ENCODE peak calls at places on chromosome X, in nine cellular contexts. C is mesothelial cell of epicardium; W is NCI-H1417; N is mucosa of descending colon; R is nephron progenitor cell; Z is mesendoderm; V is activated CD4-positive, alpha-beta T cell treated with anti-CD3 and anti-CD28 coated beads, Interleukin-2, amount 10 ng/mL, durations not matched to agents 7 days and 5 days; P is ecto neural progenitor cell; T is activated naive CD8-positive, alpha-beta T cell treated with anti-CD3 and anti-CD28 coated beads for 36 hours. Q is an unnamed sample.

GRCh38 chrX:16754019-16754418 is 32.2 kb upstream of the TXLNG start:
- DNase-seq in C (no peak), W (no peak), N (no peak), R (no peak), Z (no peak), V (no peak), P (no peak), T (no peak), Q (no peak)

GRCh38 chrX:105299286-105299685 is 78.8 kb upstream of the TEX13A start:
- DNase-seq in C (no peak), W (no peak), N (no peak), R (no peak), Z (peak; percentile 16), V (no peak), P (no peak), T (no peak), Q (no peak)

GRCh38 chrX:47540754-47541538 is 20.1 kb upstream of the ARAF start:
- DNase-seq in C (peak; percentile 54), W (peak; percentile 80), N (peak; percentile 65), R (peak; percentile 47), Z (peak; percentile 96), V (no peak), P (peak; percentile 73), T (no peak), Q (no peak)

GRCh38 chrX:121254336-121254735 is 206.9 kb downstream of the GLUD2 start:
- DNase-seq in C (no peak), W (no peak), N (no peak), R (no peak), Z (peak; percentile 47), V (no peak), P (no peak), T (no peak), Q (peak; percentile 1)

GRCh38 chrX:14056201-14056600 is 26.5 kb upstream of the GEMIN8 start:
- DNase-seq in C (no peak), W (no peak), N (no peak), R (no peak), Z (peak; percentile 65), V (no peak), P (no peak), T (no peak), Q (no peak)

GRCh38 chrX:78119521-78120227 is 15.6 kb downstream of the PGK1 start:
- DNase-seq in C (no peak), W (peak; percentile 2), N (no peak), R (no peak), Z (peak; percentile 33), V (no peak), P (no peak), T (no peak), Q (no peak)

GRCh38 chrX:1411331-1411730 is 19.4 kb upstream of the SLC25A6 start:
- DNase-seq in C (no peak), W (no peak), N (no peak), R (no peak), Z (no peak), V (no peak), P (no peak), T (no peak), Q (no peak)

GRCh38 chrX:140524556-140524955 is 19.7 kb upstream of the SOX3 start:
- DNase-seq in C (no peak), W (no peak), N (no peak), R (no peak), Z (peak; percentile 96), V (no peak), P (no peak), T (no peak), Q (no peak)

GRCh38 chrX:108312938-108313337 is 125.3 kb downstream of the COL4A6 start:
- DNase-seq in C (no peak), W (peak; percentile 7), N (no peak), R (peak; percentile 48), Z (peak; percentile 91), V (no peak), P (no peak), T (no peak), Q (no peak)

GRCh38 chrX:48584698-48585097 is 10.4 kb downstream of the RBM3 start:
- DNase-seq in C (no peak), W (no peak), N (no peak), R (no peak), Z (no peak), V (no peak), P (no peak), T (no peak), Q (no peak)

GRCh38 chrX:72306085-72306801 is 529 bp upstream of the CITED1 start:
- DNase-seq in C (peak; percentile 44), W (peak; percentile 71), N (no peak), R (peak; percentile 48), Z (peak; percentile 8), V (no peak), P (peak; percentile 52), T (peak; percentile 7), Q (no peak)

GRCh38 chrX:1601051-1601767 is 9.8 kb downstream of the AKAP17A start:
- DNase-seq in C (no peak), W (no peak), N (peak; percentile 46), R (no peak), Z (no peak), V (no peak), P (no peak), T (no peak), Q (no peak)

GRCh38 chrX:46341767-46342322 is 203.4 kb downstream of the ZNF674 start:
- DNase-seq in C (no peak), W (no peak), N (no peak), R (no peak), Z (no peak), V (no peak), P (no peak), T (no peak), Q (no peak)

GRCh38 chrX:107565005-107565404 is 63.3 kb upstream of the PRPS1 start:
- DNase-seq in C (no peak), W (no peak), N (no peak), R (no peak), Z (no peak), V (no peak), P (no peak), T (no peak), Q (no peak)

GRCh38 chrX:31969714-31970113 is 897.9 kb upstream of the FTHL17 start:
- DNase-seq in C (no peak), W (no peak), N (no peak), R (no peak), Z (no peak), V (no peak), P (no peak), T (no peak), Q (no peak)

GRCh38 chrX:997631-998137 is 214.8 kb downstream of the CRLF2 start:
- DNase-seq in C (no peak), W (no peak), N (no peak), R (peak; percentile 19), Z (peak; percentile 44), V (no peak), P (peak; percentile 80), T (no peak), Q (no peak)

GRCh38 chrX:79167437-79167836 is 22.9 kb downstream of the GPR174 start:
- DNase-seq in C (no peak), W (no peak), N (no peak), R (no peak), Z (no peak), V (no peak), P (no peak), T (no peak), Q (no peak)

GRCh38 chrX:38816158-38816557 is 14.9 kb downstream of the MID1IP1 start:
- DNase-seq in C (no peak), W (no peak), N (no peak), R (no peak), Z (no peak), V (peak; percentile 61), P (no peak), T (no peak), Q (no peak)

GRCh38 chrX:149151805-149152757 is 353.0 kb downstream of the IDS start:
- DNase-seq in C (no peak), W (no peak), N (no peak), R (no peak), Z (peak; percentile 10), V (no peak), P (no peak), T (no peak), Q (no peak)

GRCh38 chrX:41491267-41492004 is 44.3 kb downstream of the NYX start:
- DNase-seq in C (no peak), W (no peak), N (no peak), R (no peak), Z (peak; percentile 93), V (no peak), P (no peak), T (no peak), Q (no peak)

GRCh38 chrX:54248309-54248708 is 65.3 kb upstream of the FAM120C start:
- DNase-seq in C (no peak), W (no peak), N (no peak), R (no peak), Z (peak; percentile 18), V (no peak), P (no peak), T (no peak), Q (peak; percentile 18)

GRCh38 chrX:114611018-114611619 is 27.2 kb downstream of the HTR2C start:
- DNase-seq in C (peak; percentile 51), W (peak; percentile 23), N (no peak), R (peak; percentile 56), Z (peak; percentile 30), V (peak; percentile 8), P (peak; percentile 48), T (no peak), Q (peak; percentile 20)

GRCh38 chrX:19805054-19805690 is 82.2 kb downstream of the SH3KBP1 start:
- DNase-seq in C (no peak), W (no peak), N (no peak), R (no peak), Z (no peak), V (no peak), P (no peak), T (no peak), Q (peak; percentile 73)

GRCh38 chrX:136711147-136711546 is 63.2 kb downstream of the CD40LG start:
- DNase-seq in C (no peak), W (peak; percentile 4), N (no peak), R (peak; percentile 15), Z (peak; percentile 48), V (peak; percentile 23), P (no peak), T (peak; percentile 14), Q (no peak)

GRCh38 chrX:24097741-24098140 is 43.0 kb downstream of the EIF2S3 start:
- DNase-seq in C (no peak), W (no peak), N (no peak), R (no peak), Z (no peak), V (no peak), P (no peak), T (no peak), Q (no peak)

GRCh38 chrX:72128881-72129280 is 2.8 kb downstream of the RTL5 start:
- DNase-seq in C (no peak), W (peak; percentile 13), N (no peak), R (no peak), Z (peak; percentile 50), V (no peak), P (no peak), T (peak; percentile 27), Q (no peak)

GRCh38 chrX:107936434-107936730 is 45.8 kb downstream of the TEX13B start:
- DNase-seq in C (no peak), W (peak; percentile 48), N (no peak), R (no peak), Z (no peak), V (no peak), P (no peak), T (no peak), Q (no peak)

GRCh38 chrX:108036298-108036973 is 8.4 kb upstream of the VSIG1 start:
- DNase-seq in C (no peak), W (no peak), N (no peak), R (no peak), Z (peak; percentile 3), V (no peak), P (no peak), T (no peak), Q (no peak)

GRCh38 chrX:107736781-107737531 is 38.6 kb downstream of the TSC22D3 start:
- DNase-seq in C (no peak), W (peak; percentile 47), N (no peak), R (no peak), Z (peak; percentile 98), V (no peak), P (no peak), T (no peak), Q (no peak)

Q was measured in Jurkat, Clone E6-1.